ENCODE peak calls at places on chromosomes 13 and 19, in ten cellular contexts. Y, L, U, F, R, B, W, G, M and D are unnamed samples.

GRCh38 chr19:40807147-40808020 is 8.4 kb downstream of the EGLN2 start:
- DNase-seq in Y (peak), L (no peak), U (no peak), F (no peak), R (no peak), B (no peak), W (peak), G (no peak), M (no peak), D (no peak)

GRCh38 chr19:46367434-46367833 is 20.5 kb downstream of the PPP5C start:
- DNase-seq in Y (no peak), L (no peak), U (no peak), F (no peak), R (no peak), B (no peak), W (no peak), G (no peak), M (no peak), D (no peak)

GRCh38 chr13:26590951-26591350 is 33.5 kb downstream of the WASF3 start:
- DNase-seq in Y (peak), L (no peak), U (no peak), F (no peak), R (no peak), B (no peak), W (no peak), G (no peak), M (no peak), D (no peak)

GRCh38 chr13:45781553-45782326 is 69.8 kb downstream of the SIAH3 start:
- DNase-seq in Y (no peak), L (no peak), U (peak), F (no peak), R (no peak), B (no peak), W (no peak), G (no peak), M (peak), D (no peak)

GRCh38 chr19:54332149-54332548 is 6.8 kb downstream of the LILRA4 start:
- DNase-seq in Y (no peak), L (no peak), U (no peak), F (no peak), R (no peak), B (no peak), W (no peak), G (no peak), M (no peak), D (no peak)

GRCh38 chr19:16587031-16588023 is 15.1 kb upstream of the SLC35E1 start:
- DNase-seq in Y (peak), L (peak), U (no peak), F (no peak), R (no peak), B (peak), W (peak), G (no peak), M (peak), D (peak)

GRCh38 chr13:39856714-39857113 is 201.3 kb downstream of the COG6 start:
- DNase-seq in Y (no peak), L (no peak), U (no peak), F (no peak), R (no peak), B (no peak), W (no peak), G (no peak), M (no peak), D (no peak)

GRCh38 chr19:56105090-56105701 is 15.9 kb downstream of the ZNF787 start:
- DNase-seq in Y (peak), L (peak), U (no peak), F (peak), R (no peak), B (peak), W (peak), G (no peak), M (no peak), D (no peak)

GRCh38 chr13:53781941-53782340 is 753.3 kb downstream of the OLFM4 start:
- DNase-seq in Y (peak), L (no peak), U (no peak), F (no peak), R (no peak), B (no peak), W (peak), G (no peak), M (no peak), D (peak)

GRCh38 chr13:37138169-37138568 is 32.7 kb upstream of the CSNK1A1L start:
- DNase-seq in Y (peak), L (no peak), U (no peak), F (no peak), R (no peak), B (no peak), W (no peak), G (no peak), M (peak), D (no peak)

GRCh38 chr19:42508892-42509444 is 19.3 kb downstream of the CEACAM1 start:
- DNase-seq in Y (no peak), L (no peak), U (no peak), F (no peak), R (no peak), B (no peak), W (no peak), G (no peak), M (no peak), D (no peak)

GRCh38 chr13:43528992-43529391 is 257.8 kb downstream of the ENOX1 start:
- DNase-seq in Y (no peak), L (no peak), U (no peak), F (no peak), R (no peak), B (no peak), W (no peak), G (no peak), M (peak), D (no peak)

GRCh38 chr19:29675650-29676186 is 10.5 kb downstream of the PLEKHF1 start:
- DNase-seq in Y (no peak), L (no peak), U (no peak), F (no peak), R (no peak), B (no peak), W (no peak), G (no peak), M (no peak), D (no peak)

GRCh38 chr19:28655054-28655453 is 557.9 kb downstream of the UQCRFS1 start:
- DNase-seq in Y (no peak), L (no peak), U (no peak), F (no peak), R (no peak), B (no peak), W (no peak), G (no peak), M (no peak), D (no peak)

GRCh38 chr13:92074658-92075057 is 676.2 kb downstream of the GPC5 start:
- DNase-seq in Y (peak), L (no peak), U (no peak), F (no peak), R (no peak), B (no peak), W (peak), G (no peak), M (no peak), D (peak)

GRCh38 chr19:38733493-38734175 is 10.6 kb downstream of the CAPN12 start:
- DNase-seq in Y (no peak), L (no peak), U (no peak), F (peak), R (no peak), B (no peak), W (no peak), G (no peak), M (peak), D (peak)

GRCh38 chr13:88656751-88657150 is 985.6 kb downstream of the SLITRK5 start:
- DNase-seq in Y (no peak), L (no peak), U (no peak), F (no peak), R (no peak), B (no peak), W (no peak), G (no peak), M (no peak), D (no peak)

GRCh38 chr13:44969858-44970484 is 19.3 kb downstream of the NUFIP1 start:
- DNase-seq in Y (peak), L (peak), U (no peak), F (no peak), R (no peak), B (no peak), W (peak), G (peak), M (peak), D (peak)

GRCh38 chr13:68908879-68909278 is 1198.7 kb upstream of the ATXN8OS start:
- DNase-seq in Y (no peak), L (no peak), U (no peak), F (no peak), R (no peak), B (no peak), W (no peak), G (no peak), M (no peak), D (no peak)

GRCh38 chr13:114025432-114026127 is 51.7 kb upstream of the C13orf46 start:
- DNase-seq in Y (no peak), L (no peak), U (no peak), F (no peak), R (no peak), B (no peak), W (peak), G (no peak), M (peak), D (peak)

GRCh38 chr19:49339364-49340068 is 4.3 kb downstream of the CD37 start:
- DNase-seq in Y (peak), L (no peak), U (no peak), F (peak), R (no peak), B (no peak), W (peak), G (peak), M (peak), D (no peak)

GRCh38 chr19:46350758-46351159 is 3.9 kb downstream of the PPP5C start:
- DNase-seq in Y (no peak), L (peak), U (no peak), F (no peak), R (no peak), B (no peak), W (no peak), G (no peak), M (no peak), D (peak)

GRCh38 chr19:50759886-50760285 is 10.4 kb upstream of the GPR32 start:
- DNase-seq in Y (peak), L (peak), U (no peak), F (no peak), R (no peak), B (no peak), W (no peak), G (no peak), M (peak), D (peak)

GRCh38 chr13:45934283-45934682 is 82.7 kb upstream of the SIAH3 start:
- DNase-seq in Y (no peak), L (no peak), U (peak), F (no peak), R (no peak), B (no peak), W (no peak), G (no peak), M (no peak), D (no peak)

GRCh38 chr13:97122381-97122996 is 99.6 kb upstream of the MBNL2 start:
- DNase-seq in Y (no peak), L (no peak), U (no peak), F (no peak), R (no peak), B (no peak), W (no peak), G (no peak), M (peak), D (no peak)

GRCh38 chr19:14507704-14508246 is 10.4 kb downstream of the DNAJB1 start:
- DNase-seq in Y (no peak), L (peak), U (no peak), F (no peak), R (no peak), B (no peak), W (peak), G (no peak), M (peak), D (no peak)

GRCh38 chr19:40139533-40140287 is 49.0 kb upstream of the ZNF780A start:
- DNase-seq in Y (peak), L (no peak), U (no peak), F (no peak), R (no peak), B (no peak), W (peak), G (peak), M (peak), D (peak)

GRCh38 chr13:109892101-109892500 is 105.7 kb upstream of the IRS2 start:
- DNase-seq in Y (no peak), L (no peak), U (no peak), F (no peak), R (no peak), B (no peak), W (no peak), G (no peak), M (no peak), D (no peak)

GRCh38 chr13:31797154-31797775 is 57.9 kb downstream of the RXFP2 start:
- DNase-seq in Y (peak), L (no peak), U (no peak), F (no peak), R (no peak), B (no peak), W (peak), G (no peak), M (peak), D (peak)